ENCODE peak calls at places on chromosomes 6 and 20, in seven cellular contexts. B is H1, Y is IMR-90, W is mesendoderm, O is H9, K is mesenchymal stem cell, X is trophoblast cell. U is an unnamed sample.

GRCh38 chr6:157597461-157598312 is 216.7 kb downstream of the ZDHHC14 start:
- DNase-seq in B (no peak), Y (no peak), W (peak; percentile 57), O (peak; percentile 71), K (peak; percentile 39), X (peak; percentile 29), U (peak; percentile 20)

GRCh38 chr6:43269273-43270007 is 26.2 kb downstream of the TTBK1 start:
- DNase-seq in B (no peak), Y (no peak), W (no peak), O (peak; percentile 38), K (peak; percentile 10), X (no peak), U (no peak)

GRCh38 chr20:1467355-1468116 is 887 bp upstream of the NSFL1C start:
- DNase-seq in B (no peak), Y (no peak), W (peak; percentile 27), O (peak; percentile 43), K (no peak), X (peak; percentile 85), U (no peak)

GRCh38 chr20:44463466-44463865 is 12.2 kb upstream of the TTPAL start:
- DNase-seq in B (no peak), Y (no peak), W (no peak), O (no peak), K (no peak), X (no peak), U (no peak)

GRCh38 chr6:151041686-151042085 is 176.2 kb downstream of the MTHFD1L start:
- DNase-seq in B (no peak), Y (no peak), W (no peak), O (no peak), K (no peak), X (no peak), U (no peak)

GRCh38 chr6:99013661-99014458 is 66.1 kb upstream of the FBXL4 start:
- DNase-seq in B (no peak), Y (peak; percentile 23), W (no peak), O (no peak), K (peak; percentile 26), X (no peak), U (no peak)

GRCh38 chr20:32458837-32459220 is 100.7 kb downstream of the ASXL1 start:
- DNase-seq in B (no peak), Y (no peak), W (no peak), O (no peak), K (no peak), X (no peak), U (no peak)

GRCh38 chr6:17968081-17968518 is 19.3 kb downstream of the KIF13A start:
- DNase-seq in B (no peak), Y (peak; percentile 45), W (peak; percentile 26), O (no peak), K (peak; percentile 28), X (no peak), U (no peak)

GRCh38 chr6:100186552-100186951 is 192.5 kb upstream of the MCHR2 start:
- DNase-seq in B (no peak), Y (peak; percentile 48), W (no peak), O (no peak), K (peak; percentile 9), X (no peak), U (no peak)

GRCh38 chr20:62027698-62028321 is 37.9 kb downstream of the TAF4 start:
- DNase-seq in B (no peak), Y (no peak), W (no peak), O (no peak), K (no peak), X (no peak), U (no peak)

GRCh38 chr6:163417595-163417994 is 3.1 kb downstream of the QKI start:
- DNase-seq in B (no peak), Y (no peak), W (no peak), O (no peak), K (no peak), X (no peak), U (no peak)

GRCh38 chr6:50030777-50031562 is 9.2 kb upstream of the DEFB110 start:
- DNase-seq in B (peak; percentile 38), Y (peak; percentile 5), W (peak; percentile 86), O (peak; percentile 87), K (peak; percentile 9), X (peak; percentile 5), U (peak; percentile 6)

GRCh38 chr20:1505361-1505760 is 14.1 kb upstream of the SIRPB2 start:
- DNase-seq in B (no peak), Y (no peak), W (no peak), O (no peak), K (no peak), X (peak; percentile 67), U (no peak)

GRCh38 chr20:43446361-43446879 is 11.3 kb upstream of the SRSF6 start:
- DNase-seq in B (no peak), Y (no peak), W (no peak), O (no peak), K (no peak), X (no peak), U (no peak)

GRCh38 chr6:129641344-129641743 is 68.6 kb downstream of the ARHGAP18 start:
- DNase-seq in B (no peak), Y (peak; percentile 64), W (no peak), O (no peak), K (peak; percentile 75), X (no peak), U (no peak)

GRCh38 chr6:107823047-107823557 is 1.0 kb downstream of the SCML4 start:
- DNase-seq in B (no peak), Y (no peak), W (no peak), O (no peak), K (no peak), X (no peak), U (no peak)

GRCh38 chr6:16481680-16482079 is 243.3 kb downstream of the GMPR start:
- DNase-seq in B (no peak), Y (no peak), W (no peak), O (no peak), K (no peak), X (no peak), U (no peak)

GRCh38 chr20:58634818-58635665 is 16.0 kb upstream of the STX16 start:
- DNase-seq in B (no peak), Y (peak; percentile 61), W (no peak), O (no peak), K (no peak), X (no peak), U (no peak)

GRCh38 chr20:21609221-21609620 is 95.4 kb upstream of the NKX2-2 start:
- DNase-seq in B (no peak), Y (no peak), W (peak; percentile 7), O (no peak), K (no peak), X (no peak), U (no peak)

GRCh38 chr20:24013953-24014352 is 25.4 kb upstream of the GGTLC1 start:
- DNase-seq in B (no peak), Y (no peak), W (no peak), O (no peak), K (no peak), X (no peak), U (no peak)

GRCh38 chr6:37919417-37920157 is 100.1 kb downstream of the ZFAND3 start:
- DNase-seq in B (no peak), Y (peak; percentile 92), W (peak; percentile 39), O (no peak), K (peak; percentile 74), X (no peak), U (no peak)

GRCh38 chr6:52877168-52877567 is 32.3 kb downstream of the GSTA3 start:
- DNase-seq in B (no peak), Y (peak; percentile 96), W (no peak), O (no peak), K (peak; percentile 95), X (no peak), U (no peak)

GRCh38 chr6:168004023-168004422 is 6.6 kb downstream of the KIF25 start:
- DNase-seq in B (no peak), Y (no peak), W (no peak), O (no peak), K (no peak), X (no peak), U (no peak)
- H3K27ac ChIP-seq in B (no peak overlapping the region), Y (no peak overlapping the region), W (no peak overlapping the region), O (no peak overlapping the region), K (no peak overlapping the region), X (no peak overlapping the region), U (no peak overlapping the region)

GRCh38 chr20:16608265-16608636 is 35.0 kb upstream of the KIF16B start:
- DNase-seq in B (no peak), Y (no peak), W (no peak), O (no peak), K (no peak), X (no peak), U (no peak)
- H3K23ac ChIP-seq in B (no peak overlapping the region), Y (no peak overlapping the region), W (no peak overlapping the region), O (no peak overlapping the region), K (no peak overlapping the region), X (no peak overlapping the region), U (no peak overlapping the region)

GRCh38 chr20:48786916-48787676 is 40.7 kb downstream of the PREX1 start:
- DNase-seq in B (no peak), Y (no peak), W (no peak), O (no peak), K (no peak), X (no peak), U (no peak)
- H3K27ac ChIP-seq in B (no peak overlapping the region), Y (no peak overlapping the region), W (no peak overlapping the region), O (no peak overlapping the region), K (no peak overlapping the region), X (no peak overlapping the region), U (no peak overlapping the region)

GRCh38 chr20:59908855-59909254 is 24.6 kb downstream of the SYCP2 start:
- DNase-seq in B (no peak), Y (no peak), W (no peak), O (no peak), K (no peak), X (no peak), U (no peak)

GRCh38 chr20:59902470-59902869 is 31.0 kb downstream of the SYCP2 start:
- DNase-seq in B (no peak), Y (no peak), W (no peak), O (no peak), K (no peak), X (no peak), U (no peak)

DNA sequence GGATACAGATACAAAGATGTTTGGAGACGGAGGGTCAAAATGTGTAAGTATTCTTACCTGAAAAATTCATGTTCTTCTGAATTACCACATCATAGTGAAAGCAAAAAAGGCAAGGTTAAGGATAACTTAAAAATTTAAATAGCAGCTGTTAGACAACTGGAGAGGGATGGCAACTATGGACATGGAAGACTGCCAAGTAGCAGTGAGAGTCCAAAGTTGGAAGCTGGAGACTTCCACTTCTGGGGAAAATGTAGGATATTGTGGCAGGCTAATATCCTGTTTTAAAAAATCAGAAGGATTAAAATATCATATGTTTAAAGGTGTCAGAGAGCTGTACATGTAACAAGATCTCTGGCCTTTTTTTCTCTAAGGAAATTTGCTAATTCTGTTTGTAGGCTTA is 29.8 kb downstream of the SYCP2 start:
- DNase-seq in B (no peak), Y (no peak), W (no peak), O (no peak), K (no peak), X (no peak), U (no peak)
- H3K23ac ChIP-seq in B (no peak overlapping the region), Y (no peak overlapping the region), W (no peak overlapping the region), O (no peak overlapping the region), K (no peak overlapping the region), X (no peak overlapping the region), U (no peak overlapping the region)

GRCh38 chr6:88843040-88843439 is 120.4 kb downstream of the RNGTT start:
- DNase-seq in B (no peak), Y (peak; percentile 85), W (no peak), O (no peak), K (no peak), X (no peak), U (no peak)
- H3K27ac ChIP-seq in B (no peak overlapping the region), Y (peak overlapping the region; percentile 81), W (no peak overlapping the region), O (no peak overlapping the region), K (peak overlapping the region; percentile 43), X (no peak overlapping the region), U (no peak overlapping the region)

GRCh38 chr20:7358670-7359069 is 581.6 kb downstream of the HAO1 start:
- DNase-seq in B (no peak), Y (no peak), W (peak; percentile 24), O (peak; percentile 35), K (no peak), X (no peak), U (no peak)
- H3K23ac ChIP-seq in B (no peak overlapping the region), Y (no peak overlapping the region), W (no peak overlapping the region), O (no peak overlapping the region), K (no peak overlapping the region), X (no peak overlapping the region), U (no peak overlapping the region)